ENCODE peak calls at places on chromosomes 4 and X, in seven cellular contexts. T is stimulated activated naive B cell treated with anti-CD40 and anti-IgM and Interleukin-4, amounts not matched to agents 10 μg/mL and 1 μg/mL and 100 μg/mL, for 72 hours; E is CMK; W is sciatic nerve; A is KBM-7; C is hippocampal formation; U is effector memory CD4-positive, alpha-beta T cell. X is an unnamed sample.
A peak's percentile ranks its signal among the peaks of the same experiment; 100 is the strongest.

GRCh38 chr4:28621541-28621940 is 1760.9 kb downstream of the STIM2 start:
- DNase-seq in T (no peak), E (no peak), W (no peak), A (no peak), C (no peak), U (no peak), X (no peak)

GRCh38 chr4:26885912-26886274 is 25.3 kb downstream of the STIM2 start:
- DNase-seq in T (peak; percentile 33), E (no peak), W (no peak), A (peak; percentile 85), C (no peak), U (peak; percentile 31), X (no peak)

GRCh38 chrX:43224496-43224895 is 431.6 kb upstream of the MAOA start:
- DNase-seq in T (no peak), E (no peak), W (no peak), A (no peak), C (no peak), U (no peak), X (no peak)

GRCh38 chrX:115232933-115233496 is 881 bp downstream of the LRCH2 start:
- DNase-seq in T (no peak), E (no peak), W (no peak), A (no peak), C (no peak), U (no peak), X (no peak)

GRCh38 chrX:10160221-10160620 is 3.4 kb downstream of the CLCN4 start:
- DNase-seq in T (no peak), E (no peak), W (no peak), A (no peak), C (no peak), U (no peak), X (no peak)

GRCh38 chrX:105564536-105564935 is 257.8 kb upstream of the NRK start:
- DNase-seq in T (no peak), E (no peak), W (no peak), A (no peak), C (no peak), U (no peak), X (no peak)

GRCh38 chr4:6198768-6199343 is 1.5 kb downstream of the JAKMIP1 start:
- DNase-seq in T (no peak), E (no peak), W (peak; percentile 48), A (no peak), C (no peak), U (no peak), X (no peak)

GRCh38 chrX:151419748-151420147 is 22.7 kb downstream of the VMA21 start:
- DNase-seq in T (no peak), E (no peak), W (no peak), A (no peak), C (no peak), U (no peak), X (no peak)